ENCODE peak calls at places on chromosome 13, in eight cellular contexts. M is hepatocyte; B is psoas muscle; W is esophagus squamous epithelium; J is effector memory CD4-positive, alpha-beta T cell; A is heart left ventricle; X is left ventricle myocardium inferior; O is WERI-Rb-1. N is an unnamed sample.

GRCh38 chr13:98066636-98067035 is 76.3 kb upstream of the FARP1 start:
- DNase-seq in M (no peak), A (no peak), X (no peak), J (no peak), O (no peak), W (no peak), B (no peak), N (no peak)

GRCh38 chr13:24263652-24264051 is 45.7 kb upstream of the C1QTNF9 start:
- DNase-seq in X (no peak), O (no peak), B (no peak), A (no peak), M (no peak), J (no peak), W (no peak), N (no peak)

GRCh38 chr13:112525306-112525945 is 62.5 kb downstream of the TUBGCP3 start:
- DNase-seq in X (no peak), W (no peak), O (no peak), M (no peak), A (no peak), B (no peak), J (no peak), N (no peak)

GRCh38 chr13:113113846-113114271 is 8.3 kb downstream of the F7 start:
- DNase-seq in O (peak; percentile 7), B (no peak), J (no peak), W (no peak), A (no peak), M (no peak), X (no peak), N (no peak)

GRCh38 chr13:60211548-60211947 is 47.8 kb upstream of the DIAPH3 start:
- DNase-seq in A (no peak), W (no peak), X (no peak), B (no peak), O (no peak), M (no peak), J (no peak), N (no peak)

GRCh38 chr13:19052180-19052579 is 129.4 kb downstream of the TUBA3C start:
- DNase-seq in J (no peak), W (no peak), O (no peak), X (no peak), A (no peak), M (no peak), B (no peak), N (no peak)

GRCh38 chr13:94602467-94602866 is 810 bp downstream of the GPR180 start:
- DNase-seq in O (no peak), M (no peak), X (no peak), J (no peak), A (no peak), B (no peak), W (no peak), N (no peak)

GRCh38 chr13:30318026-30318425 is 10.7 kb upstream of the KATNAL1 start:
- DNase-seq in X (no peak), W (no peak), J (no peak), O (no peak), B (no peak), M (no peak), A (no peak), N (no peak)

GRCh38 chr13:80050252-80050651 is 290.7 kb downstream of the SPRY2 start:
- DNase-seq in O (no peak), M (no peak), J (no peak), X (no peak), A (no peak), B (no peak), W (no peak), N (no peak)

GRCh38 chr13:51717786-51718398 is 86.1 kb downstream of the DHRS12 start:
- DNase-seq in A (no peak), B (no peak), X (no peak), O (no peak), M (no peak), W (no peak), J (no peak), N (no peak)

GRCh38 chr13:73411067-73411809 is 352.4 kb downstream of the KLF5 start:
- DNase-seq in A (no peak), X (no peak), J (no peak), O (no peak), M (no peak), B (no peak), W (no peak), N (no peak)

GRCh38 chr13:20940083-20940482 is 37.5 kb upstream of the XPO4 start:
- DNase-seq in M (peak; percentile 23), A (no peak), B (no peak), J (no peak), W (no peak), O (no peak), X (no peak), N (no peak)

GRCh38 chr13:73673931-73674330 is 460.3 kb downstream of the KLF12 start:
- DNase-seq in J (no peak), A (no peak), B (no peak), O (no peak), M (no peak), X (no peak), W (no peak), N (no peak)

GRCh38 chr13:36915106-36915505 is 4.9 kb downstream of the SMAD9 start:
- DNase-seq in X (no peak), M (no peak), B (no peak), O (no peak), W (no peak), A (no peak), J (no peak), N (no peak)

GRCh38 chr13:59133903-59134302 is 1029.8 kb downstream of the DIAPH3 start:
- DNase-seq in B (no peak), J (no peak), M (no peak), O (no peak), W (no peak), X (no peak), A (no peak), N (no peak)

GRCh38 chr13:33639640-33640080 is 178.3 kb upstream of the RFC3 start:
- DNase-seq in M (no peak), X (no peak), A (no peak), B (no peak), J (no peak), W (no peak), O (no peak), N (no peak)

GRCh38 chr13:64778002-64778401 is 2452.1 kb downstream of the PCDH9 start:
- DNase-seq in B (no peak), A (no peak), O (no peak), M (no peak), J (no peak), X (no peak), W (no peak), N (no peak)

GRCh38 chr13:22061371-22061805 is 390.5 kb downstream of the FGF9 start:
- DNase-seq in X (no peak), J (peak; percentile 12), O (no peak), M (no peak), B (no peak), A (no peak), W (no peak), N (no peak)

GRCh38 chr13:54636231-54636630 is 1607.6 kb downstream of the OLFM4 start:
- DNase-seq in A (no peak), J (no peak), B (no peak), X (no peak), O (no peak), M (no peak), W (no peak), N (no peak)

GRCh38 chr13:102580552-102581169 is 16.1 kb upstream of the TPP2 start:
- DNase-seq in W (no peak), M (peak; percentile 82), A (no peak), O (no peak), J (no peak), B (no peak), X (no peak), N (peak; percentile 45)

GRCh38 chr13:20401958-20402856 is 123.5 kb downstream of the CRYL1 start:
- DNase-seq in X (no peak), A (no peak), O (no peak), W (no peak), J (no peak), M (no peak), B (no peak), N (no peak)

GRCh38 chr13:27978301-27978968 is 9.3 kb upstream of the CDX2 start:
- DNase-seq in X (no peak), O (no peak), J (no peak), W (no peak), A (no peak), M (peak; percentile 81), B (no peak), N (no peak)
- H3K27me3 ChIP-seq in X (peaks cover 100% of the 10 kb centered on the region), O (peaks cover 100% of the 10 kb centered on the region), J (peaks cover 25% of the 10 kb centered on the region), W (peaks cover 42% of the 10 kb centered on the region), A (peaks cover 94% of the 10 kb centered on the region), M (peaks cover 97% of the 10 kb centered on the region), B (peaks cover 95% of the 10 kb centered on the region), N (peaks cover 100% of the 10 kb centered on the region)

GRCh38 chr13:100944791-100945345 is 270.3 kb upstream of the TMTC4 start:
- DNase-seq in J (no peak), W (no peak), O (peak; percentile 84), X (no peak), B (no peak), A (no peak), M (no peak), N (no peak)

GRCh38 chr13:100946588-100946987 is 272.0 kb upstream of the TMTC4 start:
- DNase-seq in X (no peak), A (no peak), W (no peak), M (no peak), J (no peak), O (no peak), B (no peak), N (no peak)

GRCh38 chr13:100941377-100941776 is 266.8 kb upstream of the TMTC4 start:
- DNase-seq in M (no peak), J (no peak), X (no peak), B (no peak), A (no peak), O (no peak), W (no peak), N (no peak)

DNA sequence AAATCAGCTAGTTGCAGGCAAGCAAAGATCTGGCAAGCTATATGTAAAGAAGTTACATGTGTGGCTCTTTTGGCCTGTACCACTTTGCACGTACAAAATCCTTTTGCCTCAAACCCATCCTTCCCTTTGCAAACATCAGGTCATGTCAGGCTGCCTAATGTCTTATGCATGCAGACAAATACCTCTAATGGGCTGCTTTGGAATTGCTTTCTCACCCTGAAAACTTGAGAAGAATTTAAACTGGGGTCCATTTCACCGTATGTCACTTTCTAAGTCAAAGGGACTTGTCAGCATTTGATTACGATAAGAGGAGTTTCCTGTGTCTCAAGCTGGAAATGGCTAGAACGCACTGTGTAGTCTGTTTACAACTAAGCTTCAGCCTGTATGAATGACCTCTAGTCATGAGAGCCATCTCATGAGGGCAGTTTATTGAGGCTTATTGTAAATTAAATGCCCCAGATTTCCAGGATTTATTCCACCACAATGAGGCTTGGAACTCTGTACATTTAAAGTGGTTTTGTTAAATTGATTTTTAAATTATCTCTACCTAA is 267.3 kb upstream of the TMTC4 start:
- DNase-seq in M (no peak), X (no peak), J (no peak), O (peak; percentile 24), A (no peak), B (no peak), W (no peak), N (no peak)
- H3K36me3 ChIP-seq in M (no peaks in the 10 kb centered on the region), X (no peaks in the 10 kb centered on the region), J (no peaks in the 10 kb centered on the region), O (no peaks in the 10 kb centered on the region), A (no peaks in the 10 kb centered on the region), B (no peaks in the 10 kb centered on the region), W (no peaks in the 10 kb centered on the region), N (no peaks in the 10 kb centered on the region)

GRCh38 chr13:52850396-52851152 is 2.1 kb upstream of the PCDH8 start:
- DNase-seq in A (peak; percentile 79), B (peak; percentile 85), O (peak; percentile 30), X (peak; percentile 72), M (peak; percentile 91), W (no peak), J (no peak), N (peak; percentile 68)
- H3K4me3 ChIP-seq in A (peak overlapping the region; percentile 52), B (peak overlapping the region; percentile 68), O (peak overlapping the region; percentile 30), X (peak overlapping the region; percentile 71), M (peak overlapping the region; percentile 64), W (peak overlapping the region; percentile 47), J (peak overlapping the region; percentile 48), N (peak overlapping the region; percentile 79)

GRCh38 chr13:99948411-99948810 is 23.2 kb downstream of the ZIC5 start:
- DNase-seq in A (no peak), B (no peak), X (no peak), O (no peak), J (no peak), W (no peak), M (no peak), N (no peak)
- H3K27me3 ChIP-seq in A (peaks cover 35% of the 10 kb centered on the region), B (peaks cover 85% of the 10 kb centered on the region), X (peaks cover 98% of the 10 kb centered on the region), O (no peaks in the 10 kb centered on the region), J (peaks cover 2% of the 10 kb centered on the region), W (no peaks in the 10 kb centered on the region), M (peaks cover 50% of the 10 kb centered on the region), N (peaks cover 67% of the 10 kb centered on the region)